ENCODE peak calls at places on chromosome 7, in five cellular contexts. C is B cell, P is left ventricle myocardium inferior, Z is stomach, U is fibroblast of pulmonary artery. I is an unnamed sample.

GRCh38 chr7:142685877-142686508 is 63.3 kb upstream of the PRSS1 start:
- DNase-seq in C (no peak), Z (no peak), P (no peak), U (no peak), I (no peak)

GRCh38 chr7:77703220-77703472 is 6.9 kb downstream of the RSBN1L start:
- DNase-seq in Z (no peak), C (no peak), P (no peak), U (no peak), I (no peak)

GRCh38 chr7:107948645-107949442 is 54.1 kb downstream of the LAMB1 start:
- DNase-seq in P (no peak), U (peak), C (no peak), Z (no peak), I (no peak)

GRCh38 chr7:45026984-45027773 is 27.2 kb downstream of the CCM2 start:
- DNase-seq in C (peak), P (no peak), Z (no peak), U (peak), I (no peak)

GRCh38 chr7:78441737-78442136 is 643.2 kb downstream of the PHTF2 start:
- DNase-seq in Z (no peak), P (no peak), U (no peak), C (no peak), I (no peak)

GRCh38 chr7:128031901-128032604 is 816 bp upstream of the LRRC4 start:
- DNase-seq in Z (peak), U (peak), P (peak), C (peak), I (peak)

GRCh38 chr7:40437498-40437897 is 302.7 kb downstream of the SUGCT start:
- DNase-seq in C (no peak), U (peak), Z (no peak), P (no peak), I (no peak)

GRCh38 chr7:94276046-94276445 is 118.6 kb upstream of the COL1A2 start:
- DNase-seq in C (no peak), P (no peak), U (peak), Z (no peak), I (no peak)

GRCh38 chr7:71239517-71239916 is 107.6 kb downstream of the GALNT17 start:
- DNase-seq in P (no peak), Z (no peak), U (no peak), C (no peak), I (no peak)

GRCh38 chr7:155349601-155350331 is 52.1 kb downstream of the INSIG1 start:
- DNase-seq in P (no peak), U (no peak), Z (no peak), C (no peak), I (no peak)

GRCh38 chr7:65251851-65252620 is 121.6 kb upstream of the ZNF92 start:
- DNase-seq in P (peak), U (peak), C (no peak), Z (peak), I (peak)

GRCh38 chr7:1105189-1105588 is 17.3 kb downstream of the GPER1 start:
- DNase-seq in U (no peak), Z (no peak), P (no peak), C (peak), I (no peak)

GRCh38 chr7:43869898-43870240 is 552 bp upstream of the MRPS24 start:
- DNase-seq in C (no peak), P (no peak), Z (no peak), U (peak), I (no peak)

GRCh38 chr7:30225863-30226361 is 58.5 kb upstream of the ZNRF2 start:
- DNase-seq in C (peak), U (peak), Z (peak), P (peak), I (no peak)

GRCh38 chr7:28626191-28626590 is 213.9 kb downstream of the CREB5 start:
- DNase-seq in C (no peak), U (no peak), P (no peak), Z (no peak), I (no peak)

GRCh38 chr7:28919510-28919909 is 38.6 kb downstream of the TRIL start:
- DNase-seq in U (no peak), C (no peak), P (no peak), Z (no peak), I (no peak)

GRCh38 chr7:148753224-148753623 is 54.5 kb downstream of the CUL1 start:
- DNase-seq in U (peak), Z (no peak), P (no peak), C (no peak), I (no peak)

GRCh38 chr7:116706668-116707126 is 34.7 kb downstream of the MET start:
- DNase-seq in Z (no peak), P (no peak), U (peak), C (no peak), I (no peak)

GRCh38 chr7:82444220-82445049 is 858 bp upstream of the CACNA2D1 start:
- DNase-seq in P (no peak), Z (peak), U (peak), C (no peak), I (no peak)

GRCh38 chr7:141271451-141271850 is 197.6 kb downstream of the TMEM178B start:
- DNase-seq in C (no peak), P (no peak), U (no peak), Z (no peak), I (no peak)

GRCh38 chr7:98864726-98865420 is 4.9 kb downstream of the TMEM130 start:
- DNase-seq in P (no peak), Z (no peak), U (no peak), C (no peak), I (no peak)

GRCh38 chr7:105014725-105015630 is 973 bp downstream of the KMT2E start:
- DNase-seq in P (no peak), C (peak), Z (peak), U (peak), I (no peak)

GRCh38 chr7:131648491-131648890 is 92.1 kb upstream of the PODXL start:
- DNase-seq in Z (no peak), U (no peak), P (no peak), C (no peak), I (no peak)

GRCh38 chr7:24576171-24577052 is 3.2 kb downstream of the PALS2 start:
- DNase-seq in P (no peak), C (peak), U (peak), Z (peak), I (peak)

GRCh38 chr7:84110400-84110799 is 84.2 kb downstream of the SEMA3A start:
- DNase-seq in Z (no peak), P (no peak), U (no peak), C (no peak), I (no peak)

GRCh38 chr7:104039363-104039762 is 49.9 kb upstream of the RELN start:
- DNase-seq in Z (no peak), U (no peak), P (no peak), C (no peak), I (no peak)

GRCh38 chr7:108973075-108973474 is 403.4 kb downstream of the DNAJB9 start:
- DNase-seq in Z (no peak), C (no peak), P (no peak), U (peak), I (no peak)

GRCh38 chr7:56062382-56062781 is 1.7 kb upstream of the SUMF2 start:
- DNase-seq in Z (no peak), U (peak), P (no peak), C (no peak), I (no peak)

GRCh38 chr7:73892003-73892975 is 31.3 kb downstream of the TMEM270 start:
- DNase-seq in U (peak), Z (peak), C (no peak), P (peak), I (no peak)

GRCh38 chr7:30280631-30281030 is 3.8 kb upstream of the ZNRF2 start:
- DNase-seq in Z (no peak), P (no peak), U (no peak), C (no peak), I (no peak)

GRCh38 chr7:29304756-29305155 is 110.2 kb downstream of the CHN2 start:
- DNase-seq in C (no peak), Z (no peak), U (no peak), P (no peak), I (no peak)

GRCh38 chr7:155644971-155645509 is 579 bp downstream of the RBM33 start:
- DNase-seq in Z (peak), C (peak), P (peak), U (peak), I (no peak)

GRCh38 chr7:102272917-102273748 is 13.5 kb upstream of the SH2B2 start:
- DNase-seq in C (no peak), U (no peak), P (no peak), Z (no peak), I (no peak)

GRCh38 chr7:17994079-17994478 is 33.6 kb downstream of the PRPS1L1 start:
- DNase-seq in U (no peak), Z (no peak), P (no peak), C (no peak), I (no peak)

GRCh38 chr7:17989546-17989945 is 38.1 kb downstream of the PRPS1L1 start:
- DNase-seq in U (no peak), C (no peak), P (no peak), Z (no peak), I (no peak)

GRCh38 chr7:17990761-17991160 is 36.9 kb downstream of the PRPS1L1 start:
- DNase-seq in P (no peak), U (no peak), Z (no peak), C (no peak), I (no peak)

GRCh38 chr7:17988858-17989257 is 38.8 kb downstream of the PRPS1L1 start:
- DNase-seq in C (no peak), U (no peak), Z (no peak), P (no peak), I (no peak)

DNA sequence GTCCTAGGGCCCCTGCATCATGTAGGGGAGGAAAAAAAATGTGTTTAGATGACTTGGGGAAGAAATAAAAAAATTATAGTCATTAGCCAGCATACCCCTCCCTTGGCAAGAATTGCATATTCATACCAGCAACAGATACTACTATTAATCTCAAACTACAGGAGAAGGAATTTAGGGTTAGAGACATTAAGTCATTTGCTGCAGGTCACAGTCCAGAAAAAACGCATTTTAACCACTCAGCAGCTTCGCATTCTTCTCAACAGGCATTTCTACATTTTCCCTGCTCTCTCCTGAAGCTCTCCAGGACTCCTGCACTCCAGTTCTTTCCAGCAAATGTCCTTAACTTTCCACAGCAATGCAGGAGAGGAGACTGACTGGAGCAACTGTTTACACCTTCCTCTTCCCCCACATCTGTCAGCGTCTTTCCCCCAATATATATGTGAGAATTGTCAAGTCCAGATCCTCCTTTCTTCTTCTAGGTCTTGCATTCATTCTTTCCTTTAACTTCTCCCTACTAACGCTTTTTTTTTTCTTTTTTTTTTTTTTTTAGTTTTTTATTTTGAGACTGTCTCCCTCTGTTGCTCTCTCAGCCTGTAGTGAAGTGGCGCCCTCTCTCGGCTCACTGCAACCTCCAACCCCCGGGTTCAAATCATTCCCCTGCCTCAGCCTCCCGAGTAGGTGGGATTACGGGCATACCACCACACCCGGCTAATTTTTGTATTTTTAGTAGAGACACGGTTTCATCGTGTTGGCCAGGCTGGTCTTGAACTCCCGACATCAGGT is 35.6 kb downstream of the PRPS1L1 start:
- DNase-seq in P (no peak), Z (no peak), C (no peak), U (no peak), I (no peak)
- TF ChIP-seq CTCF in P (peak), Z (no peak), C (peak), U (peak), I (no peak)

DNA sequence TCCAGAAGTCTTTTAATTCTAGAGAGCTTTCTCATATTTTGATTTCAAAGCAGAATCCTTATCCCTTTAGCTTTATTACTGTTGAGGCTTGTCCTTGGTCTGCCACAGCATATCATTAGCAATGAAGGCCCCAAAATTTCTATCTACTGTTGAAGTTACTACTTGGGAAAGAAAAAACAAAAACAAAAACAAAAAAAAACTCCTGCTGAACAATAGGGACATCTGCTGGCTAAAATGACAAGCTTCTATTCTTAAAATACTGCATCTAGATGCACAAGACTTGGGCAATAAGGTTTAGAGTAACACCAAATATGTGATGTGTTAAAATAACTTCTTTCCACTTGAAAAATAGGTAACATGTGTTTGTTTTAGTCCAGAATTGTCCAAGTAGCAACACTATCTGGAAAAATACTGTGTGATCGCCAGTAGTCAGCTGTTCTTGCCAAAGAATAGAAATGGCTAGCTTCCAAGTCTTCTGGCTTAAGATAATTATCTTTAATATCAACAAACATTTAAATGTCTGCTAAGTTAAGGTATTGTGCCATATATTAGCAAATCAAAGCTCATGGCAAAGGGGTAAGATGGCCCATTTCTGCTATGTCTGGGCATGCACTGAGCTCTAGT is 3.8 kb upstream of the DMTF1 start:
- DNase-seq in Z (no peak), U (peak), P (no peak), C (no peak), I (no peak)
- TF ChIP-seq CTCF in Z (no peak), U (peak), P (peak), C (peak), I (peak)

GRCh38 chr7:16422917-16423316 is 1.6 kb upstream of the CRPPA start:
- DNase-seq in U (no peak), Z (no peak), C (no peak), P (no peak), I (no peak)
- TF ChIP-seq CTCF in U (no peak), Z (no peak), C (no peak), P (no peak), I (no peak)

GRCh38 chr7:36633377-36633776 is 90.9 kb downstream of the AOAH start:
- DNase-seq in P (no peak), C (no peak), U (no peak), Z (no peak), I (no peak)
- TF ChIP-seq CTCF in P (no peak), C (no peak), U (no peak), Z (no peak), I (no peak)

GRCh38 chr7:22331704-22332103 is 25.2 kb downstream of the RAPGEF5 start:
- DNase-seq in C (no peak), Z (no peak), P (no peak), U (peak), I (no peak)

GRCh38 chr7:22329816-22330524 is 27.0 kb downstream of the RAPGEF5 start:
- DNase-seq in U (no peak), C (no peak), Z (no peak), P (no peak), I (no peak)

GRCh38 chr7:22333680-22334141 is 23.2 kb downstream of the RAPGEF5 start:
- DNase-seq in Z (no peak), P (no peak), C (no peak), U (no peak), I (no peak)

GRCh38 chr7:22330903-22331302 is 26.1 kb downstream of the RAPGEF5 start:
- DNase-seq in Z (no peak), U (no peak), P (no peak), C (no peak), I (no peak)

DNA sequence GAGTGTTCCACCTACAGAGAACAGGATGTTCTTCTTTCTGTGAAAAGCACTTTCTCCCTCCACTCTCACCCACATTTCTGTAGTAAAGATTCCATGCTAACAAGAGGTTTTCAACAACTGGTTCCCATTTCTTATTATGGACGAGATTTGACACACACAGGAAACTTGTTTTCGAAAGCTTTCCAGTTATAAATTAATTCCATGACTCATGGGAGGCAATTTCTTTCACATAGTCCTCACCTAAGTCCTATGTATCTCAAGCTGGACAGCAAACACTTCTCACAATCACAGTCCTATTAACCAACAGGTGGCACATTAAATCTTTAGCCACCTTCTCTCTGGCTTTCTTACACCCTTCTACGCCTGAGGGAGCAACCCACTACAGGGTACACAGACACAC is 24.5 kb downstream of the RAPGEF5 start:
- DNase-seq in C (no peak), Z (no peak), P (no peak), U (no peak), I (no peak)
- TF ChIP-seq CTCF in C (no peak), Z (no peak), P (no peak), U (no peak), I (no peak)

DNA sequence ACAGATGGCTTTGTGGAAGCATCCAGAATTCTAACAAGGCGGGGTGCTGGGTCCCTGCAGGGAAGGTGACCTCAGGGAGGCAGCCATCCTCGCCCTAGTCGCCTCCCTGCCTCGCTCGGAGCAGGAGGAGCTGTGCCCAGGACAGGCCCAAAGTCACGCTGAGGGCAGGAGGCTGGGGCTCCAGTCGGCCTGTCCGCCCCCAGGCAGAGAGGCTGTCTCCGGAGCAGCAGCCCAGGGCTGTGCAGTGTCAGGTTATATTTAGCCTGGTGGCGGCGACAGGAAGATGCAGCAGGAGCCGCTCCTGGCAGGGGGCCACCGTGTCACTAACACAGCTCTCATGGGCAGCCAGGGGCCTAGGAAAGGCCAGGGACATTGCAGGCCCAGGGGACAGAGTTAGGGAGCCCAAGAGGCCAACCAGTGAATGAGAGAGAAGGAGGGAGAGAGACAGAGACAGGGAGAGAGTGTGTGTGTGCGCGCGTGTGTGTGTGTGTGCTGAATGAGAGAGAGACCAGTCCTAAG is 13.5 kb downstream of the KCNH2 start:
- DNase-seq in C (no peak), Z (no peak), U (no peak), P (peak), I (no peak)
- TF ChIP-seq CTCF in C (no peak), Z (no peak), U (no peak), P (peak), I (no peak)

GRCh38 chr7:138865843-138866242 is 67.8 kb upstream of the ATP6V0A4 start:
- DNase-seq in P (no peak), C (no peak), Z (no peak), U (peak), I (no peak)
- TF ChIP-seq CTCF in P (no peak), C (peak), Z (no peak), U (peak), I (peak)

GRCh38 chr7:13044309-13044708 is 356.9 kb downstream of the ARL4A start:
- DNase-seq in Z (no peak), U (no peak), C (no peak), P (no peak), I (no peak)

GRCh38 chr7:13042605-13043236 is 355.3 kb downstream of the ARL4A start:
- DNase-seq in Z (no peak), C (no peak), P (no peak), U (peak), I (no peak)

GRCh38 chr7:13049946-13050345 is 362.5 kb downstream of the ARL4A start:
- DNase-seq in U (no peak), Z (no peak), C (no peak), P (no peak), I (no peak)

GRCh38 chr7:13050703-13051102 is 363.3 kb downstream of the ARL4A start:
- DNase-seq in Z (no peak), C (no peak), P (no peak), U (peak), I (no peak)

GRCh38 chr7:13047061-13047460 is 359.6 kb downstream of the ARL4A start:
- DNase-seq in P (no peak), C (no peak), U (no peak), Z (no peak), I (no peak)
- TF ChIP-seq CTCF in P (no peak), C (no peak), U (no peak), Z (no peak), I (no peak)